ENCODE peak calls at places on chromosomes 2 and 18, in four cellular contexts. V is keratinocyte, H is SK-N-SH, G is GM23248. E is an unnamed sample.

GRCh38 chr2:3134026-3134571 is 243.5 kb downstream of the EIPR1 start:
- DNase-seq in G (no peak), V (no peak), H (no peak), E (no peak)

GRCh38 chr2:227834423-227834822 is 20.8 kb downstream of the CCL20 start:
- DNase-seq in G (peak), H (no peak), V (no peak), E (no peak)

GRCh38 chr2:164843346-164843841 is 1.8 kb upstream of the COBLL1 start:
- DNase-seq in V (no peak), G (peak), H (no peak), E (no peak)

GRCh38 chr2:42136832-42137821 is 32.0 kb upstream of the EML4 start:
- DNase-seq in G (no peak), V (no peak), H (no peak), E (no peak)

GRCh38 chr18:51666717-51667320 is 469.3 kb upstream of the MEX3C start:
- DNase-seq in H (peak), V (no peak), G (peak), E (no peak)

GRCh38 chr18:33184918-33185317 is 255.6 kb downstream of the CCDC178 start:
- DNase-seq in H (no peak), V (no peak), G (no peak), E (no peak)

GRCh38 chr2:8575011-8575750 is 106.7 kb upstream of the ID2 start:
- DNase-seq in V (no peak), G (no peak), H (peak), E (peak)

GRCh38 chr18:34224423-34225217 is at the start of gene NOL4:
- DNase-seq in G (peak), H (peak), V (no peak), E (peak)

GRCh38 chr2:28160986-28161425 is 231.7 kb upstream of the FOSL2 start:
- DNase-seq in V (no peak), G (peak), H (no peak), E (no peak)

GRCh38 chr2:101253713-101254085 is 1.0 kb downstream of the CNOT11 start:
- DNase-seq in G (peak), H (no peak), V (no peak), E (no peak)

GRCh38 chr2:23828256-23828980 is 98.5 kb downstream of the ATAD2B start:
- DNase-seq in V (no peak), H (no peak), G (peak), E (no peak)

GRCh38 chr2:235378261-235378660 is 115.6 kb upstream of the AGAP1 start:
- DNase-seq in H (no peak), V (no peak), G (peak), E (no peak)

GRCh38 chr18:63762518-63762917 is 12.7 kb upstream of the SERPINB7 start:
- DNase-seq in H (no peak), G (peak), V (no peak), E (no peak)

GRCh38 chr18:62586148-62586774 is 63.4 kb downstream of the ZCCHC2 start:
- DNase-seq in G (peak), V (peak), H (peak), E (peak)

GRCh38 chr18:24674236-24675004 is 214.0 kb downstream of the HRH4 start:
- DNase-seq in V (no peak), G (peak), H (no peak), E (no peak)

GRCh38 chr2:74259191-74259590 is 60.8 kb downstream of the MTHFD2 start:
- DNase-seq in G (no peak), V (no peak), H (no peak), E (no peak)

GRCh38 chr2:54122171-54122935 is 6.9 kb downstream of the ACYP2 start:
- DNase-seq in H (no peak), G (peak), V (no peak), E (no peak)

GRCh38 chr2:171365232-171365631 is 68.6 kb downstream of the METTL8 start:
- DNase-seq in V (peak), H (no peak), G (no peak), E (no peak)

GRCh38 chr18:28132084-28132483 is 44.8 kb downstream of the CDH2 start:
- DNase-seq in V (no peak), G (no peak), H (peak), E (no peak)

GRCh38 chr2:232505805-232506360 is 14.3 kb upstream of the PRSS56 start:
- DNase-seq in H (peak), V (no peak), G (no peak), E (no peak)

GRCh38 chr2:224127871-224128501 is 88.9 kb upstream of the SERPINE2 start:
- DNase-seq in V (no peak), H (no peak), G (peak), E (no peak)

GRCh38 chr2:74067221-74067747 is 80.4 kb downstream of the BOLA3 start:
- DNase-seq in V (no peak), H (no peak), G (no peak), E (no peak)

GRCh38 chr2:31515586-31515985 is 65.2 kb downstream of the SRD5A2 start:
- DNase-seq in H (no peak), G (no peak), V (no peak), E (no peak)

GRCh38 chr2:120442541-120442922 is 96.6 kb downstream of the INHBB start:
- DNase-seq in V (no peak), G (no peak), H (no peak), E (no peak)

GRCh38 chr2:132824716-132825115 is 154.7 kb upstream of the LYPD1 start:
- DNase-seq in V (no peak), G (peak), H (no peak), E (no peak)

GRCh38 chr18:79576686-79577351 is 102.8 kb upstream of the CTDP1 start:
- DNase-seq in V (no peak), G (peak), H (no peak), E (peak)

GRCh38 chr2:57882895-57883515 is 163.6 kb upstream of the VRK2 start:
- DNase-seq in G (no peak), H (no peak), V (no peak), E (no peak)

GRCh38 chr2:63850650-63851049 is 9.0 kb downstream of the UGP2 start:
- DNase-seq in V (no peak), H (no peak), G (no peak), E (no peak)
- H3K4me2 ChIP-seq in V (no peak), H (no peak), G (peak), E (peak)

GRCh38 chr2:208496129-208496528 is 89.5 kb downstream of the PTH2R start:
- DNase-seq in G (no peak), H (no peak), V (no peak), E (no peak)

GRCh38 chr2:208502288-208502687 is 95.7 kb downstream of the PTH2R start:
- DNase-seq in V (no peak), H (no peak), G (no peak), E (no peak)

GRCh38 chr2:208501217-208501616 is 94.6 kb downstream of the PTH2R start:
- DNase-seq in V (no peak), H (no peak), G (no peak), E (peak)
- H3K4me2 ChIP-seq in V (no peak), H (no peak), G (no peak), E (no peak)

DNA sequence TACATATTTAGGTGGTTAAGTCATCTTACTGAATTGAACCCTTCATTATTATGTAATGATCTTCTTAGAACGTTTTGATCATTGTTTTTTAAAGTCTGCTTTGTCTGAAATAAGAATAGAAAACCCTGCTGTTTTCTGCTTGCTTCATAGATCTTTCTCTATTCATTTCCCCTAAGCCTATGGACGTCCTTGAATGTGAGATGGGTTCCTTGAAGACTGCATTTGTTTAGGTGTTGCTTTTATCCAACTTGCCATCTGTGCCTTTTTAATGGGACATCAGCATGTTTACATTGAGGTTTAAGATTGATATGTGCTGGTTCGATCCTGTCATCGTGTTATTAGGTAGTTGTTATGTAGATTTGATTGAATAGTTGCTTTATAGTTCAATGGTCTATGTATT is 95.4 kb downstream of the SNTG2 start:
- DNase-seq in V (no peak), G (no peak), H (no peak), E (no peak)
- H3K4me2 ChIP-seq in V (no peak), G (no peak), H (no peak), E (no peak)

GRCh38 chr2:156379714-156380113 is 47.2 kb upstream of the NR4A2 start:
- DNase-seq in V (no peak), G (no peak), H (no peak), E (no peak)
- H3K4me2 ChIP-seq in V (no peak), G (no peak), H (no peak), E (no peak)

DNA sequence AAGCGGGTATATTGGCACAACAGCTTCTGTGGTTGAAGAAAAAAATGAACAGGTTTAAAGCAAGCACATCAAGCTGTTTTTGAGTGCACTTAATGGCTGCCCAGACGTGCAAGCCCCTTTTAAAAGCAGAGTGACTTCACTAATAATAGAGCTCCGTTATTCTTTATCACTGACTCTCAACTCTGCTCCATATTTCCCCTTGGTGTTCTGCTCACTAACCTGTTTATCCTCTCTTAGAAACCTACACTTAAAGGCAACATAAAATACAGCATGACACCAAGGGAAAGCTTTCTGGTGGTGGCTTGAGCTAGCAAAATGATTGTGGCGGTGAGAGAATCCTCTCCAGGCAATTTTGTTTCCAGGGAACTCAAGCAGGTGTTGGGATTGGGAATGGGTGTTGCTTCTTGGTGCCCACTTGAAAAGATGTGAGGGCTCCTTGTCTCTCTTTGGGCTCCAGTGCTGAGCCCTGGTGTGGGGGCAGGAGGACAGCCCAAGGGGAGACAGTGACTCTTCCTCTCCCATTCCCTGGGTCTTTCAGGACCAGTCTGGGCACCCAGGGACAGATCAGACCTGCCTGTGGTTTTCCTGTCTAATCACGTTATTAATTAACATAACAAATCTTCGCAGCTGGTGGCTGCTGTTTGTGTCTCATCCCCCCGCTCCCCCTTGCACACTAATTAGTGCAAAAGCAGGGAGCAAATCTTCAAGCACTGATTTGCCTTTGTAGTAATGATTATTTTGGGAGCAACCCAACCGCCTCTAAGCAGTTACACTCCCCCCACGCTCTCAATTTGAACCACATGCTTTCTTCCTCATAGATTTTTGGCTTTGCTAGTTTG is 289.4 kb upstream of the CXCR4 start:
- DNase-seq in V (no peak), G (no peak), H (no peak), E (no peak)
- H3K4me2 ChIP-seq in V (peak), G (no peak), H (no peak), E (no peak)

DNA sequence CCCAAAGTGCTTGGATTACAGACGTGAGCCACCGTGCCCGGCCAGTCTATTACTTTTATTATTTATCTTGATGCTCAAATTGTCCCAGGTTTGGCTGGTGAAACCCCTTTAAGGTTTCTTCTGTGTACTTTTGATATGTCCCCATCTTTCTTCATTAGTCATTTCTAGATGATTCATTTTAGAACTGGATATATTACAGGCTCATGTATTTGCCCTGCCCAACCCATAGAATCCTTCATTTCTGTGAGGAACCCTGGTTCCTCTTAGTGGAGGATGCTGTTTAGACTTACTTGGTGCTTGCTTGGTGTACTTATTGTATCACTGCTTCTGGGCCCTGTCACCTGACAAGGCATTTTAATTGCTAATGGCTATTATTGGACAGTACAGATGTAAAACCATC is 40.1 kb downstream of the KCMF1 start:
- DNase-seq in G (peak), H (no peak), V (no peak), E (no peak)
- H3K4me2 ChIP-seq in G (no peak), H (no peak), V (no peak), E (no peak)

GRCh38 chr18:76824136-76824676 is 1.8 kb downstream of the ZNF236 start:
- DNase-seq in G (no peak), H (no peak), V (no peak), E (no peak)
- H3K4me2 ChIP-seq in G (peak), H (peak), V (peak), E (peak)

GRCh38 chr2:134588556-134588955 is 130.2 kb downstream of the TMEM163 start:
- DNase-seq in H (no peak), V (no peak), G (no peak), E (no peak)
- H3K4me2 ChIP-seq in H (no peak), V (no peak), G (no peak), E (no peak)

GRCh38 chr18:57287766-57288165 is 64.6 kb upstream of the ST8SIA3 start:
- DNase-seq in V (no peak), G (no peak), H (no peak), E (no peak)
- H3K4me2 ChIP-seq in V (no peak), G (no peak), H (no peak), E (no peak)

GRCh38 chr2:55478610-55479301 is 40.8 kb upstream of the CFAP36 start:
- DNase-seq in V (no peak), H (no peak), G (no peak), E (no peak)

GRCh38 chr2:55487686-55488085 is 31.8 kb upstream of the CFAP36 start:
- DNase-seq in H (no peak), G (no peak), V (no peak), E (no peak)

GRCh38 chr2:55482186-55482945 is 37.2 kb upstream of the CFAP36 start:
- DNase-seq in G (peak), V (no peak), H (peak), E (no peak)
- H3K4me2 ChIP-seq in G (peak), V (no peak), H (peak), E (no peak)